ENCODE peak calls at places on chromosomes 7 and 10, in nine cellular contexts. W, R, B, G, T, L, U, V and Z are unnamed samples.

GRCh38 chr7:35336444-35336843 is 82.5 kb upstream of the TBX20 start:
- DNase-seq in W (no peak), R (no peak), B (no peak), G (no peak), T (no peak), L (no peak), U (no peak), V (no peak), Z (peak)

GRCh38 chr10:45071043-45071813 is 70.5 kb downstream of the ZNF22 start:
- DNase-seq in W (no peak), R (no peak), B (no peak), G (no peak), T (no peak), L (no peak), U (no peak), V (no peak), Z (peak)

GRCh38 chr10:132876967-132877366 is 65.4 kb downstream of the CFAP46 start:
- DNase-seq in W (peak), R (peak), B (no peak), G (no peak), T (no peak), L (no peak), U (no peak), V (no peak), Z (no peak)

GRCh38 chr7:23350466-23350865 is 51.3 kb downstream of the MALSU1 start:
- DNase-seq in W (no peak), R (no peak), B (no peak), G (no peak), T (no peak), L (no peak), U (no peak), V (no peak), Z (no peak)

GRCh38 chr10:88064608-88065383 is 201.4 kb downstream of the PTEN start:
- DNase-seq in W (no peak), R (no peak), B (no peak), G (no peak), T (peak), L (peak), U (no peak), V (peak), Z (no peak)

GRCh38 chr10:130817046-130817624 is 494.4 kb downstream of the TCERG1L start:
- DNase-seq in W (no peak), R (no peak), B (no peak), G (no peak), T (no peak), L (no peak), U (no peak), V (no peak), Z (no peak)

GRCh38 chr10:44306147-44306710 is 78.7 kb downstream of the CXCL12 start:
- DNase-seq in W (no peak), R (no peak), B (peak), G (no peak), T (no peak), L (no peak), U (no peak), V (peak), Z (no peak)

GRCh38 chr10:121597504-121598241 is 571 bp downstream of the FGFR2 start:
- DNase-seq in W (peak), R (peak), B (no peak), G (peak), T (no peak), L (no peak), U (no peak), V (no peak), Z (peak)

GRCh38 chr7:1516586-1517251 is 12.5 kb upstream of the INTS1 start:
- DNase-seq in W (no peak), R (no peak), B (no peak), G (no peak), T (no peak), L (no peak), U (no peak), V (no peak), Z (no peak)

GRCh38 chr7:42869131-42870020 is 42.5 kb downstream of the C7orf25 start:
- DNase-seq in W (no peak), R (no peak), B (no peak), G (no peak), T (no peak), L (no peak), U (no peak), V (no peak), Z (no peak)

GRCh38 chr10:71429304-71429703 is 32.6 kb downstream of the CDH23 start:
- DNase-seq in W (peak), R (no peak), B (no peak), G (no peak), T (no peak), L (no peak), U (no peak), V (no peak), Z (no peak)

GRCh38 chr10:88983939-88984338 is 6.7 kb upstream of the FAS start:
- DNase-seq in W (no peak), R (no peak), B (no peak), G (no peak), T (no peak), L (no peak), U (no peak), V (no peak), Z (no peak)

GRCh38 chr7:135493362-135493761 is 16.5 kb downstream of the CNOT4 start:
- DNase-seq in W (no peak), R (no peak), B (no peak), G (no peak), T (no peak), L (no peak), U (no peak), V (no peak), Z (no peak)

GRCh38 chr10:69588358-69588757 is 15.1 kb upstream of the NEUROG3 start:
- DNase-seq in W (no peak), R (no peak), B (no peak), G (no peak), T (no peak), L (no peak), U (no peak), V (no peak), Z (peak)